ENCODE peak calls at places on chromosome 14, in six cellular contexts. L is naive B cell, V is GM04503, Z is uterus, C is ACHN, X is epithelial cell of esophagus. I is an unnamed sample.

GRCh38 chr14:98834119-98834518 is 437.9 kb downstream of the BCL11B start:
- DNase-seq in L (no peak), V (no peak), Z (no peak), C (no peak), X (no peak), I (no peak)

GRCh38 chr14:95533391-95533821 is 1.4 kb upstream of the GLRX5 start:
- DNase-seq in L (no peak), V (no peak), Z (no peak), C (no peak), X (peak), I (no peak)

GRCh38 chr14:101480022-101480746 is 81.1 kb upstream of the DIO3 start:
- DNase-seq in L (no peak), V (no peak), Z (peak), C (no peak), X (no peak), I (no peak)

GRCh38 chr14:102363182-102363952 is 626 bp downstream of the TECPR2 start:
- DNase-seq in L (no peak), V (peak), Z (no peak), C (peak), X (peak), I (peak)

GRCh38 chr14:63180017-63180416 is 24.2 kb upstream of the RHOJ start:
- DNase-seq in L (no peak), V (no peak), Z (no peak), C (no peak), X (no peak), I (no peak)

GRCh38 chr14:54177861-54178591 is 218.8 kb upstream of the CDKN3 start:
- DNase-seq in L (no peak), V (no peak), Z (no peak), C (peak), X (no peak), I (no peak)

GRCh38 chr14:92846162-92846897 is 52.2 kb downstream of the GOLGA5 start:
- DNase-seq in L (no peak), V (peak), Z (no peak), C (peak), X (peak), I (peak)

GRCh38 chr14:98799891-98800290 is 472.1 kb downstream of the BCL11B start:
- DNase-seq in L (no peak), V (no peak), Z (no peak), C (no peak), X (no peak), I (no peak)

GRCh38 chr14:91872517-91873470 is 5.5 kb upstream of the TC2N start:
- DNase-seq in L (peak), V (no peak), Z (peak), C (no peak), X (peak), I (peak)

GRCh38 chr14:89360277-89360676 is 56.8 kb downstream of the FOXN3 start:
- DNase-seq in L (no peak), V (no peak), Z (no peak), C (no peak), X (no peak), I (no peak)

GRCh38 chr14:31170411-31170810 is 37.2 kb downstream of the HECTD1 start:
- DNase-seq in L (no peak), V (no peak), Z (no peak), C (no peak), X (no peak), I (no peak)

GRCh38 chr14:69726761-69727511 is 40.0 kb upstream of the SRSF5 start:
- DNase-seq in L (peak), V (peak), Z (peak), C (peak), X (peak), I (peak)

GRCh38 chr14:54589076-54589475 is 22.1 kb downstream of the SAMD4A start:
- DNase-seq in L (no peak), V (no peak), Z (no peak), C (peak), X (peak), I (no peak)

GRCh38 chr14:33676135-33676566 is 274.7 kb downstream of the EGLN3 start:
- DNase-seq in L (no peak), V (no peak), Z (no peak), C (peak), X (peak), I (peak)

GRCh38 chr14:30559638-30560071 is 697 bp downstream of the G2E3 start:
- DNase-seq in L (no peak), V (no peak), Z (no peak), C (peak), X (peak), I (peak)

GRCh38 chr14:75880512-75880911 is 101.3 kb downstream of the TGFB3 start:
- DNase-seq in L (no peak), V (no peak), Z (no peak), C (no peak), X (no peak), I (no peak)

GRCh38 chr14:74882103-74882920 is 596 bp downstream of the DLST start:
- DNase-seq in L (peak), V (no peak), Z (no peak), C (peak), X (peak), I (peak)

GRCh38 chr14:54478621-54479215 is 10.1 kb downstream of the GMFB start:
- DNase-seq in L (no peak), V (no peak), Z (no peak), C (no peak), X (no peak), I (no peak)

GRCh38 chr14:31920003-31920402 is 157.1 kb upstream of the ARHGAP5 start:
- DNase-seq in L (no peak), V (no peak), Z (no peak), C (no peak), X (no peak), I (no peak)

GRCh38 chr14:92121670-92122350 is at the start of the genes CPSF2 and NDUFB1:
- DNase-seq in L (peak), V (peak), Z (peak), C (peak), X (peak), I (peak)

GRCh38 chr14:55707365-55707804 is 127.4 kb downstream of the KTN1 start:
- DNase-seq in L (no peak), V (peak), Z (no peak), C (peak), X (peak), I (peak)

I was measured in MCF 10A.